ENCODE peak calls at places on chromosomes 5 and 9, in four cellular contexts. L is A673, Z is transverse colon, X is H9. J is an unnamed sample. For H3K4me1, the result is how much of the 10 kb centered on the place peaks cover.

GRCh38 chr9:131275332-131276106 is 791 bp downstream of the FAM78A start:
- DNase-seq in Z (peak), X (peak), L (no peak), J (no peak)

GRCh38 chr9:86098793-86099694 is at the start of gene GOLM1:
- DNase-seq in X (peak), L (peak), Z (peak), J (peak)

GRCh38 chr9:127194881-127195713 is 69.5 kb upstream of the GARNL3 start:
- DNase-seq in L (no peak), Z (no peak), X (peak), J (no peak)

GRCh38 chr5:11981986-11982385 is 77.7 kb upstream of the CTNND2 start:
- DNase-seq in L (no peak), Z (no peak), X (no peak), J (no peak)

GRCh38 chr9:129282308-129283211 is 104.5 kb upstream of the IER5L start:
- DNase-seq in Z (peak), L (no peak), X (peak), J (peak)

GRCh38 chr9:128266868-128267590 is 8.8 kb downstream of the GOLGA2 start:
- DNase-seq in X (no peak), L (no peak), Z (no peak), J (no peak)

GRCh38 chr9:21995652-21996275 is 1.2 kb downstream of the CDKN2B-AS1 start:
- DNase-seq in X (no peak), L (no peak), Z (peak), J (peak)

GRCh38 chr5:139765409-139766217 is 30.0 kb upstream of the PSD2 start:
- DNase-seq in X (peak), Z (peak), L (peak), J (peak)

GRCh38 chr9:95788011-95788410 is 87.5 kb upstream of the ERCC6L2 start:
- DNase-seq in Z (no peak), X (no peak), L (no peak), J (no peak)

GRCh38 chr5:54658014-54658413 is 140.5 kb downstream of the SNX18 start:
- DNase-seq in Z (no peak), X (no peak), L (peak), J (no peak)

GRCh38 chr9:77521091-77521490 is 127.0 kb downstream of the GNA14 start:
- DNase-seq in Z (no peak), L (no peak), X (no peak), J (peak)

GRCh38 chr9:135950135-135950682 is 11.0 kb downstream of the UBAC1 start:
- DNase-seq in Z (no peak), X (no peak), L (no peak), J (no peak)
- H3K4me1 ChIP-seq in Z (under half), X (under half), L (under half), J (under half)

DNA sequence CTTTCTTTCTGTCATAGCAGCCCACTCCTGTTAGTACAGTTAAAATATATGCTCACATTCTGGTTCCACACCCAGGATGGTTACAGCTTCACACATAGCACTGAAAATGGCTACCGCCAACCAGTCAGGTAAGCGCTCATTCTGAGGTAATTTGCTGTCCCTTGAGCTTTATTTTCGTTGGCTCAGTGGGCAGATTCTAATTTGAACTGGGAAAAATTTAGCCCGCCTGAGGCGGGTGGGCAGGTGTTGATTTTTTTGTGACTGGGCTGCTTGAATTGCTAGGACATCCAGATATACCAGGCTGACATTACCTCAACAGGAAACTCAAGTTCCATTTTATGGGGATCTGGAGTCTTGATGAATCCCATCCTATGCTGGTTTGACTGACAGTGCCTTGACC is 137.5 kb downstream of the KCTD16 start:
- DNase-seq in Z (no peak), X (no peak), L (no peak), J (no peak)
- H3K27ac ChIP-seq in Z (no peak), X (no peak), L (no peak), J (no peak)

DNA sequence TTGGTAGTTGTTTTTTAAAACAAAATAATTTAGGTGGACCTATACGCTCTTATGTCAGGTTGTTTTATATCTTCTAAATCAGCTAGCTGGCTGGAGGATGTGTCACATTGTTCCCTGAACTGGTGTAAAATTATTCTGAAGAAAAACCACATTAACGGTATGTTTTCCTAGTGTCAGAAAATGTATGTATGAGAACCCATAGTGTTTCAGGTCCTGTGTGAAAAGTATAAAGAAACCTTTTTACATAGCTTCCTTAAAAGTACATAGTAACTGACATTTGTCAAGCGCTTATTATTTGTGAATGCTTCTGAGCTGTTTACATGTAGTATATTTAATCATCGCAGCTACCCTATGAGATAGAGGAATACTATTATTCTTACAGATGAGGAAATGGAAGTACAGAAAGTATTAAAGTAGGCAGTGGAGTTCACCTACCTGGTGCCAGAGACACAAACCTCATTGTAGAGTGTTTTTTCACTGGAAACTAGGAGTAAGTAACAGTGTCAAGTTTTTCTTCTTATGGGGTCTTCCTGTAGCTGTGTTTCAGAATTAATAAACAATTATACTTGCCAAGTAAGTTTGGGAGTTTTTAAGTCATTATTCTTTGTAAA is 10.4 kb upstream of the FAM120AOS start:
- DNase-seq in Z (no peak), L (no peak), X (no peak), J (no peak)
- H3K4me1 ChIP-seq in Z (half or more), L (half or more), X (under half), J (under half)

GRCh38 chr5:93151896-93152295 is 429.1 kb downstream of the NR2F1-AS1 start:
- DNase-seq in Z (no peak), X (no peak), L (no peak), J (no peak)
- H3K27ac ChIP-seq in Z (no peak), X (no peak), L (no peak), J (no peak)